ENCODE peak calls at places on chromosomes 11 and 22, in seven cellular contexts. M is H9, J is H1, Z is neuronal stem cell, B is IMR-90, E is mesenchymal stem cell, I is trophoblast cell. V is an unnamed sample.

GRCh38 chr11:110730773-110731172 is 18.5 kb upstream of the ARHGAP20 start:
- DNase-seq in M (no peak), J (no peak), Z (no peak), B (no peak), E (no peak), I (no peak), V (no peak)

GRCh38 chr22:47043835-47044721 is 281.6 kb downstream of the TBC1D22A start:
- DNase-seq in M (peak), J (no peak), Z (no peak), B (peak), E (peak), I (peak), V (no peak)

GRCh38 chr22:46437990-46438389 is 99.4 kb downstream of the CELSR1 start:
- DNase-seq in M (no peak), J (no peak), Z (no peak), B (no peak), E (no peak), I (no peak), V (no peak)

GRCh38 chr22:39225591-39225990 is 19.2 kb downstream of the PDGFB start:
- DNase-seq in M (no peak), J (no peak), Z (no peak), B (no peak), E (no peak), I (no peak), V (no peak)

GRCh38 chr11:69125861-69126260 is 29.9 kb upstream of the SMIM38 start:
- DNase-seq in M (peak), J (no peak), Z (no peak), B (no peak), E (no peak), I (no peak), V (no peak)

GRCh38 chr11:118927554-118928107 is 1.9 kb upstream of the BCL9L start:
- DNase-seq in M (no peak), J (no peak), Z (no peak), B (no peak), E (no peak), I (no peak), V (no peak)

GRCh38 chr11:13140028-13140870 is 131.1 kb downstream of the RASSF10 start:
- DNase-seq in M (no peak), J (no peak), Z (no peak), B (peak), E (peak), I (peak), V (no peak)

GRCh38 chr22:45604239-45604711 is 67.4 kb upstream of the ATXN10 start:
- DNase-seq in M (no peak), J (no peak), Z (no peak), B (peak), E (no peak), I (peak), V (no peak)

GRCh38 chr11:130449996-130450419 is 1.6 kb downstream of the ADAMTS15 start:
- DNase-seq in M (peak), J (peak), Z (no peak), B (peak), E (peak), I (peak), V (peak)

GRCh38 chr11:9001736-9002135 is 2.1 kb downstream of the NRIP3 start:
- DNase-seq in M (no peak), J (no peak), Z (no peak), B (peak), E (peak), I (peak), V (peak)

GRCh38 chr11:15650105-15650938 is 535.6 kb downstream of the INSC start:
- DNase-seq in M (peak), J (peak), Z (peak), B (peak), E (peak), I (peak), V (peak)
- H2BK120ac ChIP-seq in M (no peak), J (no peak), Z (peak), B (peak), E (peak), I (peak), V (peak)

GRCh38 chr11:116170526-116171120 is 602.2 kb downstream of the BUD13 start:
- DNase-seq in M (peak), J (peak), Z (no peak), B (no peak), E (no peak), I (no peak), V (no peak)
- H4K8ac ChIP-seq in M (no peak), J (no peak), Z (no peak), B (no peak), E (no peak), I (no peak), V (no peak)

GRCh38 chr11:122758361-122758760 is 79.9 kb upstream of the CRTAM start:
- DNase-seq in M (no peak), J (no peak), Z (no peak), B (no peak), E (no peak), I (no peak), V (no peak)
- H2BK120ac ChIP-seq in M (no peak), J (no peak), Z (no peak), B (no peak), E (no peak), I (no peak), V (no peak)

DNA sequence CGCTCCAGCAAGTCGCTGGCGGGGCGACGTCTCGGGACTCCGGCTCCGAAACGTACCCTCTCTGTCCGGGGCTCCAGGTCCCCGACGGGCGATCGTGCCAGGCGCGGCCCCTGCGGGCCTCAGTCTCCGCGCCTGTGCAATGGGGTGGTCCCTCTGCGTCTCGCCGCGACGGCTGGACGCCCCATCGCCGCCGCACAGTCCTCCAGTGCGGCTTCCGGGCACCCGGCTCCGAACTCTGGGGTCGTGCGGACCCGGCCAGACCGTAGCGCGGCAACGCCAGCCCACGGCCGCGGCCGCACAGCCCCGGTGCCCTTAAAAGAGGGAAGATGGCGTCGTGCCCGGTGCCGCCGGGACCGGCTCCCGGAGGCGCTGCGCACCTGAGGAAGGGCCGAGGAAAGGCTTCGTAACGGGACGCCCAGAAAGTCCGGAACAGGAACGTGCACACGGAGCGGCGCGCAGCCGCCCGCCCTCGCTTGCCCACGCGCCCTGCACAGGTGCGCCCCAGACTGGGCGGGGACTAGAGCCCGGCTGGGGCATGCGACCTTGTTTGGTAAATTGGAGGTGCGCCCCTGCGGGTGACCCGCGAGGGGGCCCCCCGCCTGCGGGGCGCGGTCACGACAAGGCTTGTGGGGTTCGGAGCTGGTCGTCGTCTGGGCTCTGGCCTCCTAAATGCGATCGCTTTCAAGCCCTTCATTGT is 525 bp downstream of the BIK start:
- DNase-seq in M (no peak), J (peak), Z (no peak), B (no peak), E (no peak), I (no peak), V (no peak)
- H4K8ac ChIP-seq in M (no peak), J (peak), Z (no peak), B (no peak), E (peak), I (peak), V (no peak)

DNA sequence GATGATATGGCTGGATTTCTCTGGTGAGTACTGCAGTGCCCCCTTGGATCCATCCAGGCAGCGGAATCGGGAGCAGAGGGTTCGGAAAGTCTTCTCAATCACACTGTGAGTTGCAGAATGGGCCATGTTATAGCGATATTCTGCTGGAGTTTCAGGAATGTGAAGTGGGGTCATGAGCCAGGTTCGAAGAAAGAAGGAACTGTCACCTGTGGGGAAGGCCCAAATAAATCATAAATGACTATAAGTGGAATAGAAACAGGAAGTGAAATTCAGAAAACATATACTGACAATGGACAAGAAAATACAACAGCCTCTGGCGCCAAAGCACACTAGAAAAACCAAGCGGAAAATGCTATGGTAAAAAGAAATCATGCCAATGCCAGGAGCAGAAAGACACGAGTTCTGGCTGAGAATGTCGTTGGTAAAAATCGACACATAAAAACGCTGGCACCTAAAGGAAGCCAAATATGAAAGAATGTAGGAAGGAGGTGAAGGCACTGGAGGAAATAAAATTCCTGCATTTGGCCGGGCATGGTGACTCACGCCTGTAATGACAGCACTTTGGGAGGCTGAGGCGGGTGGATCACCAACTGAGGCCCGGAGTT is 10.0 kb upstream of the AMBRA1 start:
- DNase-seq in M (no peak), J (no peak), Z (no peak), B (no peak), E (no peak), I (no peak), V (no peak)
- H2BK120ac ChIP-seq in M (no peak), J (no peak), Z (no peak), B (no peak), E (no peak), I (no peak), V (no peak)

DNA sequence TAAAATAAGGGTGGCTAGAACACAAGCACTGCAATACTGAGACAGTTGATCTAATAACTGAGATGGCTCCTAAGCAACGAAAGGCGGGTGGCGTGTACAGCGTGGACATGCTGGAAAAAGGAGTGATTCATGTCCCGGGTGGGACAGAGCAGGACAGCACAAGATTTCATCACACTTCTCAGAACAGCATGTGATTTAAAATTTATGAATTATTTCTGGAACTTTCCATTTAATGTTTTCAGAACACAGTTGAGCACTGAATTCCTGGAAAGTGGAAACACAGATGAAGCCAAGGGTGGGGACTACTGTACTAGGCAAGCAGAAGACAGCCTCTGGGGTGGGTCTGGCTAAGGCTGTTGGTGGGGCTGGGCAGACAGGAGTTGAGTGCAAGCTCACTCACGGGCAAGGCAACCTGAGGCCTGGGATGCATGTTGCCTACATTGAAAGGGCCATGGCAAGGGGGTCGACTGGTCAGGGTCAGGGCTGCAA is 165.6 kb upstream of the DDI1 start:
- DNase-seq in M (no peak), J (no peak), Z (no peak), B (no peak), E (no peak), I (no peak), V (no peak)
- H4K8ac ChIP-seq in M (no peak), J (no peak), Z (no peak), B (no peak), E (no peak), I (no peak), V (no peak)

GRCh38 chr22:33467718-33468117 is 409.5 kb upstream of the SYN3 start:
- DNase-seq in M (no peak), J (no peak), Z (no peak), B (no peak), E (no peak), I (no peak), V (no peak)

GRCh38 chr22:33467067-33467466 is 408.9 kb upstream of the SYN3 start:
- DNase-seq in M (no peak), J (no peak), Z (no peak), B (no peak), E (no peak), I (no peak), V (no peak)

GRCh38 chr22:33464698-33465097 is 406.5 kb upstream of the SYN3 start:
- DNase-seq in M (no peak), J (no peak), Z (no peak), B (no peak), E (no peak), I (no peak), V (no peak)

GRCh38 chr22:33465554-33465953 is 407.4 kb upstream of the SYN3 start:
- DNase-seq in M (no peak), J (no peak), Z (no peak), B (no peak), E (no peak), I (no peak), V (no peak)

DNA sequence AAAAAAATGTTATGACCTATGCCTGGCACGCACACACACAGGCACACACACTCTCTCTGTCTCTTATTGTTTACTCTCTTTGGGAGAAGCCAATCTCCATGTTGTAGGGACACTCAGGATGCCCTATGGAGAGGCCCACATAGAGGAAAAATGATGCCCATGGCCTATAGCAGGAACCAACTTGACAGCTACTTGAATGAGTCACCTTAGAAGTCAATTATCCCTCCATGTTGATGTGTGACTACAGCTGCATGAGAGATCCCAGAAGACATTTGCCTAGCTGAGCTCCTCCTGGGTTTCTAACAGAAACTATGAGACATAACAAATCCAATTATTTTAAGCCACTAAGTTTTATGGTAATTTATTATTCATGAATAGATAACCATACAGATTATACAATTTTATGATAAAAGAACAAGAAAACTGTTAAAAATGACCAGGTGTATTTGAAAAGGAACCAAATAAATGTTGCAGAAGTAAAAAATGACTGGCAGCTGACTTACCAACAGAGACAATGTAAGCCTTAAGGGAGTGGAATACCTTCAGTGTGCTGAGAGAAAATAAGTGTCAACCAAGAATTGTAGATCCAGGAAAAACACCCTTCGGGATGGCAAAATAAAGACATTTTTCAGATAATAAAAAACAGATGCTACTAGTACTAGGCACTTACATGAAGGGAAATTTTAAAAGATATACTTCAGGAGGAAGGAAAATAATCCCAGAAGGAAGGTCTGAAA is 403.7 kb upstream of the SYN3 start:
- DNase-seq in M (no peak), J (no peak), Z (no peak), B (no peak), E (no peak), I (no peak), V (no peak)
- H2BK120ac ChIP-seq in M (no peak), J (no peak), Z (no peak), B (no peak), E (no peak), I (no peak), V (no peak)

DNA sequence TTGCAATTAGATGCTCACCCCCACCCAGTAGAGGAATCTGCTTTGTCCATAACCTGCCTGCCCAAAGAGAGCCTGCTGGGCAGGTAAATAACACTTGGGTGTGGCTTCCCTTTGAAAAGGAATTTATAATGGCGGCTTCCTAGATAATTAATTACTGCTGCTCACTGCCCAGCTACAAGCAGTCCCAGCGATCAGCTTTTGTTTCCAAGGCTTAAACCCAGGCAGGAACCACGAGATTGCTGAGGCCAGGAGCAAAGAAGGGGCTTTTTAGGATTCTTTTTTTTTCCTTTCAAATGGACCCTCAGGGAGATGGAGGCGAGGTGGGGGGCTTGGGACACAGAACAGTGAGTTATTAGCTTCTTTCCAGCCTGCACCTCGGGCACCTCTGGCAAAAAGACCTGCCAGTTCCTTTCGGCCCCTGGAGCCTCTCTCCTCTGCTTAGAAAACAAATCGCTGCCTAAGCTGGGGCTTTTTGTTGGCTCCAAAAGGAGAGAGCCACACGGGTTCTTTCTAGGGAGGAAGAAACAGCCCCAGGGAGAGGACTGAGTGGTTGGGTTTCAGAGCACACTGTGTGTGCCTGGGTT is 107.2 kb downstream of the TSPAN18 start:
- DNase-seq in M (no peak), J (no peak), Z (peak), B (no peak), E (no peak), I (no peak), V (peak)
- H4K8ac ChIP-seq in M (no peak), J (no peak), Z (no peak), B (no peak), E (no peak), I (no peak), V (peak)

GRCh38 chr22:37484115-37485005 is 1.8 kb downstream of the MFNG start:
- DNase-seq in M (no peak), J (no peak), Z (no peak), B (no peak), E (no peak), I (no peak), V (no peak)

GRCh38 chr22:37485006-37485713 is 1.0 kb downstream of the MFNG start:
- DNase-seq in M (no peak), J (no peak), Z (no peak), B (no peak), E (no peak), I (no peak), V (no peak)

GRCh38 chr22:37487129-37487528 is 945 bp upstream of the MFNG start:
- DNase-seq in M (no peak), J (no peak), Z (no peak), B (no peak), E (no peak), I (no peak), V (no peak)

GRCh38 chr22:37486224-37486845 is at the start of gene MFNG:
- DNase-seq in M (peak), J (peak), Z (peak), B (peak), E (peak), I (peak), V (peak)

GRCh38 chr22:37485714-37486223 is 415 bp downstream of the MFNG start:
- DNase-seq in M (no peak), J (no peak), Z (no peak), B (no peak), E (no peak), I (no peak), V (no peak)
- H2BK120ac ChIP-seq in M (no peak), J (no peak), Z (peak), B (no peak), E (no peak), I (no peak), V (no peak)

V was measured in mesendoderm.